ENCODE peak calls at places on chromosomes 4 and X, in five cellular contexts. M is cardiac fibroblast; Z is astrocyte of the cerebellum; Y is ovary; W is naive thymus-derived CD4-positive, alpha-beta T cell. I is an unnamed sample.

GRCh38 chrX:53594354-53594753 is 92.2 kb downstream of the HUWE1 start:
- DNase-seq in M (peak), Z (no peak), Y (no peak), W (no peak), I (no peak)

GRCh38 chr4:104494822-104495559 is at the start of gene CXXC4:
- DNase-seq in M (peak), Z (peak), Y (peak), W (peak), I (peak)

GRCh38 chrX:129522184-129523059 is 868 bp downstream of the SMARCA1 start:
- DNase-seq in M (peak), Z (no peak), Y (peak), W (no peak), I (no peak)

GRCh38 chr4:39427477-39428119 is 20.9 kb downstream of the KLB start:
- DNase-seq in M (no peak), Z (no peak), Y (no peak), W (no peak), I (no peak)

GRCh38 chr4:8385106-8385505 is 55.4 kb downstream of the ACOX3 start:
- DNase-seq in M (no peak), Z (no peak), Y (no peak), W (no peak), I (no peak)

GRCh38 chr4:27084685-27085356 is 224.2 kb downstream of the STIM2 start:
- DNase-seq in M (peak), Z (no peak), Y (peak), W (no peak), I (no peak)

GRCh38 chr4:6372649-6373525 is 99.5 kb downstream of the PPP2R2C start:
- DNase-seq in M (peak), Z (no peak), Y (no peak), W (no peak), I (no peak)

GRCh38 chr4:113328514-113328913 is 279.1 kb downstream of the ANK2 start:
- DNase-seq in M (no peak), Z (no peak), Y (no peak), W (no peak), I (no peak)

GRCh38 chr4:30802622-30803323 is 82.6 kb downstream of the PCDH7 start:
- DNase-seq in M (peak), Z (peak), Y (no peak), W (no peak), I (no peak)

GRCh38 chrX:103356023-103356798 is at the start of gene TCEAL9:
- DNase-seq in M (peak), Z (peak), Y (peak), W (no peak), I (peak)

GRCh38 chr4:3313556-3314228 is 20.9 kb downstream of the RGS12 start:
- DNase-seq in M (no peak), Z (no peak), Y (no peak), W (no peak), I (peak)

GRCh38 chr4:175823015-175823741 is 11.1 kb upstream of the GPM6A start:
- DNase-seq in M (no peak), Z (no peak), Y (no peak), W (no peak), I (no peak)

GRCh38 chr4:31366041-31366440 is 645.9 kb downstream of the PCDH7 start:
- DNase-seq in M (peak), Z (no peak), Y (no peak), W (no peak), I (no peak)

GRCh38 chr4:16140520-16141249 is 56.9 kb upstream of the PROM1 start:
- DNase-seq in M (peak), Z (peak), Y (no peak), W (no peak), I (no peak)

GRCh38 chr4:5050520-5050955 is 742 bp upstream of the STK32B start:
- DNase-seq in M (peak), Z (peak), Y (peak), W (no peak), I (peak)

GRCh38 chr4:27836505-27836904 is 975.9 kb downstream of the STIM2 start:
- DNase-seq in M (no peak), Z (no peak), Y (no peak), W (no peak), I (no peak)

GRCh38 chrX:66635360-66635759 is 3.5 kb downstream of the EDA2R start:
- DNase-seq in M (peak), Z (peak), Y (no peak), W (no peak), I (no peak)

GRCh38 chr4:79241846-79242245 is 84.0 kb downstream of the NAA11 start:
- DNase-seq in M (peak), Z (peak), Y (no peak), W (no peak), I (no peak)

GRCh38 chr4:95761871-95762270 is 78.0 kb upstream of the PDHA2 start:
- DNase-seq in M (no peak), Z (no peak), Y (no peak), W (no peak), I (no peak)

GRCh38 chr4:121717680-121718237 is 21.0 kb upstream of the ANXA5 start:
- DNase-seq in M (peak), Z (no peak), Y (no peak), W (no peak), I (peak)

GRCh38 chrX:154125356-154126040 is 18.5 kb upstream of the OPN1LW start:
- DNase-seq in M (peak), Z (no peak), Y (no peak), W (no peak), I (no peak)

GRCh38 chr4:139684351-139684750 is 18.7 kb downstream of the MGST2 start:
- DNase-seq in M (no peak), Z (no peak), Y (no peak), W (no peak), I (no peak)

GRCh38 chr4:109026588-109026987 is 263.7 kb upstream of the ETNPPL start:
- DNase-seq in M (peak), Z (no peak), Y (no peak), W (no peak), I (no peak)

GRCh38 chr4:21569638-21570037 is 378.9 kb downstream of the KCNIP4 start:
- DNase-seq in M (no peak), Z (no peak), Y (no peak), W (no peak), I (no peak)

GRCh38 chr4:6746721-6747689 is 31.0 kb downstream of the BLOC1S4 start:
- DNase-seq in M (peak), Z (peak), Y (no peak), W (no peak), I (no peak)

GRCh38 chr4:103934178-103934789 is 214.5 kb upstream of the TACR3 start:
- DNase-seq in M (peak), Z (peak), Y (no peak), W (no peak), I (no peak)

GRCh38 chrX:1493877-1494510 is 41.3 kb upstream of the ASMTL start:
- DNase-seq in M (no peak), Z (no peak), Y (no peak), W (no peak), I (peak)
- H3K4me3 ChIP-seq in M (no peak), Z (no peak), Y (no peak), W (no peak), I (no peak)

DNA sequence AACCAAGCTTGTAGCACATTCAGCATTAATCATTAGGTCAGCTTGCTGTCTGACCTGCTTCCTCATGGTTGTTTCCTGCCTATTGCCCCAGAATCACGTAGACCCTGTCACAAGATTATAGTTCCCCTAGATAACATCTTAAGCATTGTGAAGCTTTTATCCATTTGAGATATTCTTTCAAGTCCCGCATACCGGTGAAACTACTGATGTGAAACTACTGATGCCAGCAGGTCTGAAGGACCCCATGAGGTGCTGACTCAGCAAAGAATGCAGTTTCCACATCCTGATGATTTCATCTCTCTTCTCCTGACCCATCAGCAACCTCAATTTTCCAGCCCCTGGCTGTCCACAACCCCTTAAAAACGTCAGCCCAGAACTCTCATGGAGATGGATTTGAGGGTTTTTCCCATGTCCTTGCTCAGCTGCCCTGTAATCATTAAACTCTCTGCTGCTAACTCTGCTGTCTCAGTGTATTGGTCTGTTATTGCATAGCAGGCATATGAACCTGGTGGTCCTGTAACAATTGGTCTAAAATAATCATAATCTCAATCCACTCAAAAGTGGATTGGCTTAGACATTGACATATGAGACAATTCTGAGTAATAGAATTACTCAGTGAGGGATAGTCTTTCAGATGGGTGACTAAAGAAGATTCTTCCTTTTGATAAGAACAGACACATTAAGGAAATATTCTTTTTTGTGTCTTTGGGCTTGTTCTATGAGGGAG is 26.3 kb upstream of the UBA6 start:
- DNase-seq in M (peak), Z (peak), Y (no peak), W (no peak), I (no peak)
- H3K4me3 ChIP-seq in M (no peak), Z (no peak), Y (no peak), W (no peak), I (no peak)

GRCh38 chrX:2894885-2895292 is 34.2 kb downstream of the ARSD start:
- DNase-seq in M (peak), Z (peak), Y (no peak), W (no peak), I (no peak)
- H3K4me3 ChIP-seq in M (no peak), Z (no peak), Y (no peak), W (no peak), I (no peak)

GRCh38 chrX:37906357-37906756 is 59.0 kb upstream of the DYNLT3 start:
- DNase-seq in M (no peak), Z (no peak), Y (no peak), W (no peak), I (no peak)
- H3K4me3 ChIP-seq in M (peak), Z (peak), Y (no peak), W (no peak), I (no peak)

GRCh38 chrX:152899111-152899873 is 1.4 kb downstream of the ZNF185 start:
- DNase-seq in M (no peak), Z (no peak), Y (no peak), W (no peak), I (no peak)
- H3K4me3 ChIP-seq in M (no peak), Z (no peak), Y (no peak), W (no peak), I (no peak)

GRCh38 chr4:66575024-66575696 is 904.9 kb upstream of the EPHA5 start:
- DNase-seq in M (peak), Z (peak), Y (no peak), W (no peak), I (no peak)
- H3K4me3 ChIP-seq in M (no peak), Z (peak), Y (no peak), W (no peak), I (no peak)

GRCh38 chr4:141223418-141223817 is 2.7 kb downstream of the ZNF330 start:
- DNase-seq in M (no peak), Z (no peak), Y (no peak), W (no peak), I (no peak)

GRCh38 chr4:141215030-141215429 is 5.7 kb upstream of the ZNF330 start:
- DNase-seq in M (peak), Z (no peak), Y (no peak), W (no peak), I (no peak)

GRCh38 chr4:141220655-141221605 is at the start of gene ZNF330:
- DNase-seq in M (peak), Z (peak), Y (peak), W (peak), I (peak)

GRCh38 chr4:141215972-141216761 is 4.5 kb upstream of the ZNF330 start:
- DNase-seq in M (no peak), Z (no peak), Y (no peak), W (no peak), I (no peak)

GRCh38 chr4:141220271-141220654 is 432 bp upstream of the ZNF330 start:
- DNase-seq in M (no peak), Z (no peak), Y (no peak), W (no peak), I (no peak)
- H3K4me3 ChIP-seq in M (no peak), Z (peak), Y (peak), W (peak), I (peak)